ENCODE peak calls at places on chromosome 20, in ten cellular contexts. One of them, this sample, is unnamed.

GRCh38 chr20:39638671-39639070 is 676.5 kb downstream of the DHX35 start:
- DNase-seq in cardiac muscle cell: no peak
- DNase-seq in left ventricle myocardium superior: no peak
- DNase-seq in COR-L47: no peak
- DNase-seq in posterior vena cava: no peak
- DNase-seq in neural crest cell: no peak
- DNase-seq in stimulated activated CD4-positive, alpha-beta T cell treated with anti-CD3 and anti-CD28 coated beads, Interleukin-15, amount 100 ng/mL, for 1 hour: no peak
- DNase-seq in A172: no peak
- DNase-seq in iris pigment epithelial cell: no peak
- DNase-seq in T follicular helper cell: no peak
- DNase-seq in this sample: no peak

GRCh38 chr20:57432874-57433491 is 41.8 kb downstream of the RBM38 start:
- DNase-seq in cardiac muscle cell: peak
- DNase-seq in left ventricle myocardium superior: peak
- DNase-seq in COR-L47: no peak
- DNase-seq in posterior vena cava: no peak
- DNase-seq in neural crest cell: no peak
- DNase-seq in stimulated activated CD4-positive, alpha-beta T cell treated with anti-CD3 and anti-CD28 coated beads, Interleukin-15, amount 100 ng/mL, for 1 hour: peak
- DNase-seq in A172: peak
- DNase-seq in iris pigment epithelial cell: no peak
- DNase-seq in T follicular helper cell: peak
- DNase-seq in this sample: peak

GRCh38 chr20:23165307-23165750 is 79.2 kb upstream of the CD93 start:
- DNase-seq in cardiac muscle cell: peak
- DNase-seq in left ventricle myocardium superior: no peak
- DNase-seq in COR-L47: no peak
- DNase-seq in posterior vena cava: no peak
- DNase-seq in neural crest cell: no peak
- DNase-seq in stimulated activated CD4-positive, alpha-beta T cell treated with anti-CD3 and anti-CD28 coated beads, Interleukin-15, amount 100 ng/mL, for 1 hour: no peak
- DNase-seq in A172: no peak
- DNase-seq in iris pigment epithelial cell: no peak
- DNase-seq in T follicular helper cell: no peak
- DNase-seq in this sample: no peak

GRCh38 chr20:32903666-32904175 is 45.0 kb downstream of the EFCAB8 start:
- DNase-seq in cardiac muscle cell: no peak
- DNase-seq in left ventricle myocardium superior: no peak
- DNase-seq in COR-L47: no peak
- DNase-seq in posterior vena cava: no peak
- DNase-seq in neural crest cell: no peak
- DNase-seq in stimulated activated CD4-positive, alpha-beta T cell treated with anti-CD3 and anti-CD28 coated beads, Interleukin-15, amount 100 ng/mL, for 1 hour: no peak
- DNase-seq in A172: no peak
- DNase-seq in iris pigment epithelial cell: no peak
- DNase-seq in T follicular helper cell: no peak
- DNase-seq in this sample: no peak

GRCh38 chr20:51319522-51319921 is 223.0 kb downstream of the NFATC2 start:
- DNase-seq in cardiac muscle cell: no peak
- DNase-seq in left ventricle myocardium superior: no peak
- DNase-seq in COR-L47: no peak
- DNase-seq in posterior vena cava: no peak
- DNase-seq in neural crest cell: no peak
- DNase-seq in stimulated activated CD4-positive, alpha-beta T cell treated with anti-CD3 and anti-CD28 coated beads, Interleukin-15, amount 100 ng/mL, for 1 hour: no peak
- DNase-seq in A172: peak
- DNase-seq in iris pigment epithelial cell: peak
- DNase-seq in T follicular helper cell: no peak
- DNase-seq in this sample: no peak

GRCh38 chr20:61634376-61634775 is 382.3 kb downstream of the CDH4 start:
- DNase-seq in cardiac muscle cell: no peak
- DNase-seq in left ventricle myocardium superior: no peak
- DNase-seq in COR-L47: no peak
- DNase-seq in posterior vena cava: no peak
- DNase-seq in neural crest cell: no peak
- DNase-seq in stimulated activated CD4-positive, alpha-beta T cell treated with anti-CD3 and anti-CD28 coated beads, Interleukin-15, amount 100 ng/mL, for 1 hour: no peak
- DNase-seq in A172: no peak
- DNase-seq in iris pigment epithelial cell: no peak
- DNase-seq in T follicular helper cell: no peak
- DNase-seq in this sample: no peak

GRCh38 chr20:18728165-18728866 is 85.3 kb upstream of the SCP2D1 start:
- DNase-seq in cardiac muscle cell: no peak
- DNase-seq in left ventricle myocardium superior: no peak
- DNase-seq in COR-L47: no peak
- DNase-seq in posterior vena cava: peak
- DNase-seq in neural crest cell: no peak
- DNase-seq in stimulated activated CD4-positive, alpha-beta T cell treated with anti-CD3 and anti-CD28 coated beads, Interleukin-15, amount 100 ng/mL, for 1 hour: no peak
- DNase-seq in A172: no peak
- DNase-seq in iris pigment epithelial cell: no peak
- DNase-seq in T follicular helper cell: no peak
- DNase-seq in this sample: peak

GRCh38 chr20:64226686-64227576 is 28.6 kb upstream of the PCMTD2 start:
- DNase-seq in cardiac muscle cell: no peak
- DNase-seq in left ventricle myocardium superior: peak
- DNase-seq in COR-L47: no peak
- DNase-seq in posterior vena cava: no peak
- DNase-seq in neural crest cell: no peak
- DNase-seq in stimulated activated CD4-positive, alpha-beta T cell treated with anti-CD3 and anti-CD28 coated beads, Interleukin-15, amount 100 ng/mL, for 1 hour: no peak
- DNase-seq in A172: no peak
- DNase-seq in iris pigment epithelial cell: no peak
- DNase-seq in T follicular helper cell: peak
- DNase-seq in this sample: no peak

GRCh38 chr20:9323622-9324021 is 190.8 kb upstream of the LAMP5 start:
- DNase-seq in cardiac muscle cell: peak
- DNase-seq in left ventricle myocardium superior: peak
- DNase-seq in COR-L47: no peak
- DNase-seq in posterior vena cava: no peak
- DNase-seq in neural crest cell: no peak
- DNase-seq in stimulated activated CD4-positive, alpha-beta T cell treated with anti-CD3 and anti-CD28 coated beads, Interleukin-15, amount 100 ng/mL, for 1 hour: no peak
- DNase-seq in A172: no peak
- DNase-seq in iris pigment epithelial cell: no peak
- DNase-seq in T follicular helper cell: no peak
- DNase-seq in this sample: peak

GRCh38 chr20:56187791-56188190 is 60.7 kb upstream of the MC3R start:
- DNase-seq in cardiac muscle cell: no peak
- DNase-seq in left ventricle myocardium superior: no peak
- DNase-seq in COR-L47: peak
- DNase-seq in posterior vena cava: no peak
- DNase-seq in neural crest cell: no peak
- DNase-seq in stimulated activated CD4-positive, alpha-beta T cell treated with anti-CD3 and anti-CD28 coated beads, Interleukin-15, amount 100 ng/mL, for 1 hour: no peak
- DNase-seq in A172: no peak
- DNase-seq in iris pigment epithelial cell: no peak
- DNase-seq in T follicular helper cell: no peak
- DNase-seq in this sample: no peak

GRCh38 chr20:47821481-47822100 is 36.3 kb upstream of the SULF2 start:
- DNase-seq in cardiac muscle cell: no peak
- DNase-seq in left ventricle myocardium superior: no peak
- DNase-seq in COR-L47: no peak
- DNase-seq in posterior vena cava: peak
- DNase-seq in neural crest cell: no peak
- DNase-seq in stimulated activated CD4-positive, alpha-beta T cell treated with anti-CD3 and anti-CD28 coated beads, Interleukin-15, amount 100 ng/mL, for 1 hour: no peak
- DNase-seq in A172: peak
- DNase-seq in iris pigment epithelial cell: no peak
- DNase-seq in T follicular helper cell: no peak
- DNase-seq in this sample: no peak

GRCh38 chr20:49712918-49713778 is 530 bp downstream of the B4GALT5 start:
- DNase-seq in cardiac muscle cell: peak
- DNase-seq in left ventricle myocardium superior: peak
- DNase-seq in COR-L47: peak
- DNase-seq in posterior vena cava: peak
- DNase-seq in neural crest cell: peak
- DNase-seq in stimulated activated CD4-positive, alpha-beta T cell treated with anti-CD3 and anti-CD28 coated beads, Interleukin-15, amount 100 ng/mL, for 1 hour: no peak
- DNase-seq in A172: no peak
- DNase-seq in iris pigment epithelial cell: peak
- DNase-seq in T follicular helper cell: peak
- DNase-seq in this sample: peak

GRCh38 chr20:36384022-36384619 is 78.0 kb downstream of the DLGAP4 start:
- DNase-seq in cardiac muscle cell: peak
- DNase-seq in left ventricle myocardium superior: no peak
- DNase-seq in COR-L47: no peak
- DNase-seq in posterior vena cava: no peak
- DNase-seq in neural crest cell: peak
- DNase-seq in stimulated activated CD4-positive, alpha-beta T cell treated with anti-CD3 and anti-CD28 coated beads, Interleukin-15, amount 100 ng/mL, for 1 hour: no peak
- DNase-seq in A172: peak
- DNase-seq in iris pigment epithelial cell: peak
- DNase-seq in T follicular helper cell: peak
- DNase-seq in this sample: peak

GRCh38 chr20:58673119-58673518 is 19.5 kb upstream of the NPEPL1 start:
- DNase-seq in cardiac muscle cell: no peak
- DNase-seq in left ventricle myocardium superior: no peak
- DNase-seq in COR-L47: no peak
- DNase-seq in posterior vena cava: no peak
- DNase-seq in neural crest cell: no peak
- DNase-seq in stimulated activated CD4-positive, alpha-beta T cell treated with anti-CD3 and anti-CD28 coated beads, Interleukin-15, amount 100 ng/mL, for 1 hour: no peak
- DNase-seq in A172: no peak
- DNase-seq in iris pigment epithelial cell: no peak
- DNase-seq in T follicular helper cell: no peak
- DNase-seq in this sample: no peak

GRCh38 chr20:34531608-34532265 is 15.5 kb downstream of the DYNLRB1 start:
- DNase-seq in cardiac muscle cell: no peak
- DNase-seq in left ventricle myocardium superior: no peak
- DNase-seq in COR-L47: no peak
- DNase-seq in posterior vena cava: no peak
- DNase-seq in neural crest cell: no peak
- DNase-seq in stimulated activated CD4-positive, alpha-beta T cell treated with anti-CD3 and anti-CD28 coated beads, Interleukin-15, amount 100 ng/mL, for 1 hour: no peak
- DNase-seq in A172: no peak
- DNase-seq in iris pigment epithelial cell: no peak
- DNase-seq in T follicular helper cell: no peak
- DNase-seq in this sample: no peak

GRCh38 chr20:53599378-53599777 is 5.7 kb upstream of the ZNF217 start:
- DNase-seq in cardiac muscle cell: no peak
- DNase-seq in left ventricle myocardium superior: no peak
- DNase-seq in COR-L47: no peak
- DNase-seq in posterior vena cava: no peak
- DNase-seq in neural crest cell: no peak
- DNase-seq in stimulated activated CD4-positive, alpha-beta T cell treated with anti-CD3 and anti-CD28 coated beads, Interleukin-15, amount 100 ng/mL, for 1 hour: no peak
- DNase-seq in A172: no peak
- DNase-seq in iris pigment epithelial cell: no peak
- DNase-seq in T follicular helper cell: no peak
- DNase-seq in this sample: no peak

GRCh38 chr20:49656304-49656703 is 57.4 kb downstream of the B4GALT5 start:
- DNase-seq in cardiac muscle cell: no peak
- DNase-seq in left ventricle myocardium superior: no peak
- DNase-seq in COR-L47: no peak
- DNase-seq in posterior vena cava: no peak
- DNase-seq in neural crest cell: no peak
- DNase-seq in stimulated activated CD4-positive, alpha-beta T cell treated with anti-CD3 and anti-CD28 coated beads, Interleukin-15, amount 100 ng/mL, for 1 hour: no peak
- DNase-seq in A172: no peak
- DNase-seq in iris pigment epithelial cell: peak
- DNase-seq in T follicular helper cell: no peak
- DNase-seq in this sample: no peak

GRCh38 chr20:6055161-6055783 is 1.4 kb upstream of the LRRN4 start:
- DNase-seq in cardiac muscle cell: peak
- DNase-seq in left ventricle myocardium superior: no peak
- DNase-seq in COR-L47: no peak
- DNase-seq in posterior vena cava: no peak
- DNase-seq in neural crest cell: no peak
- DNase-seq in stimulated activated CD4-positive, alpha-beta T cell treated with anti-CD3 and anti-CD28 coated beads, Interleukin-15, amount 100 ng/mL, for 1 hour: no peak
- DNase-seq in A172: no peak
- DNase-seq in iris pigment epithelial cell: no peak
- DNase-seq in T follicular helper cell: no peak
- DNase-seq in this sample: peak

GRCh38 chr20:34922654-34923381 is 32.8 kb downstream of the GSS start:
- DNase-seq in cardiac muscle cell: no peak
- DNase-seq in left ventricle myocardium superior: no peak
- DNase-seq in COR-L47: no peak
- DNase-seq in posterior vena cava: no peak
- DNase-seq in neural crest cell: no peak
- DNase-seq in stimulated activated CD4-positive, alpha-beta T cell treated with anti-CD3 and anti-CD28 coated beads, Interleukin-15, amount 100 ng/mL, for 1 hour: no peak
- DNase-seq in A172: peak
- DNase-seq in iris pigment epithelial cell: peak
- DNase-seq in T follicular helper cell: no peak
- DNase-seq in this sample: no peak

GRCh38 chr20:6265204-6265904 is 142.5 kb upstream of the FERMT1 start:
- DNase-seq in cardiac muscle cell: peak
- DNase-seq in left ventricle myocardium superior: no peak
- DNase-seq in COR-L47: peak
- DNase-seq in posterior vena cava: no peak
- DNase-seq in neural crest cell: no peak
- DNase-seq in stimulated activated CD4-positive, alpha-beta T cell treated with anti-CD3 and anti-CD28 coated beads, Interleukin-15, amount 100 ng/mL, for 1 hour: no peak
- DNase-seq in A172: peak
- DNase-seq in iris pigment epithelial cell: peak
- DNase-seq in T follicular helper cell: no peak
- DNase-seq in this sample: peak

GRCh38 chr20:3209946-3210317 is 634 bp downstream of the ITPA start:
- DNase-seq in cardiac muscle cell: no peak
- DNase-seq in left ventricle myocardium superior: no peak
- DNase-seq in COR-L47: no peak
- DNase-seq in posterior vena cava: no peak
- DNase-seq in neural crest cell: no peak
- DNase-seq in stimulated activated CD4-positive, alpha-beta T cell treated with anti-CD3 and anti-CD28 coated beads, Interleukin-15, amount 100 ng/mL, for 1 hour: no peak
- DNase-seq in A172: no peak
- DNase-seq in iris pigment epithelial cell: peak
- DNase-seq in T follicular helper cell: no peak
- DNase-seq in this sample: peak

GRCh38 chr20:59395729-59396128 is 95.3 kb downstream of the EDN3 start:
- DNase-seq in cardiac muscle cell: no peak
- DNase-seq in left ventricle myocardium superior: no peak
- DNase-seq in COR-L47: no peak
- DNase-seq in posterior vena cava: no peak
- DNase-seq in neural crest cell: no peak
- DNase-seq in stimulated activated CD4-positive, alpha-beta T cell treated with anti-CD3 and anti-CD28 coated beads, Interleukin-15, amount 100 ng/mL, for 1 hour: no peak
- DNase-seq in A172: no peak
- DNase-seq in iris pigment epithelial cell: no peak
- DNase-seq in T follicular helper cell: no peak
- DNase-seq in this sample: no peak

GRCh38 chr20:2084703-2085102 is 16.9 kb upstream of the STK35 start:
- DNase-seq in cardiac muscle cell: no peak
- DNase-seq in left ventricle myocardium superior: no peak
- DNase-seq in COR-L47: no peak
- DNase-seq in posterior vena cava: no peak
- DNase-seq in neural crest cell: no peak
- DNase-seq in stimulated activated CD4-positive, alpha-beta T cell treated with anti-CD3 and anti-CD28 coated beads, Interleukin-15, amount 100 ng/mL, for 1 hour: no peak
- DNase-seq in A172: no peak
- DNase-seq in iris pigment epithelial cell: no peak
- DNase-seq in T follicular helper cell: no peak
- DNase-seq in this sample: no peak

GRCh38 chr20:62487125-62487524 is 11.3 kb upstream of the GATA5 start:
- DNase-seq in cardiac muscle cell: no peak
- DNase-seq in left ventricle myocardium superior: no peak
- DNase-seq in COR-L47: no peak
- DNase-seq in posterior vena cava: no peak
- DNase-seq in neural crest cell: no peak
- DNase-seq in stimulated activated CD4-positive, alpha-beta T cell treated with anti-CD3 and anti-CD28 coated beads, Interleukin-15, amount 100 ng/mL, for 1 hour: no peak
- DNase-seq in A172: no peak
- DNase-seq in iris pigment epithelial cell: no peak
- DNase-seq in T follicular helper cell: no peak
- DNase-seq in this sample: no peak

GRCh38 chr20:63091901-63092659 is 85.3 kb upstream of the BHLHE23 start:
- DNase-seq in cardiac muscle cell: no peak
- DNase-seq in left ventricle myocardium superior: peak
- DNase-seq in COR-L47: no peak
- DNase-seq in posterior vena cava: peak
- DNase-seq in neural crest cell: no peak
- DNase-seq in stimulated activated CD4-positive, alpha-beta T cell treated with anti-CD3 and anti-CD28 coated beads, Interleukin-15, amount 100 ng/mL, for 1 hour: no peak
- DNase-seq in A172: no peak
- DNase-seq in iris pigment epithelial cell: no peak
- DNase-seq in T follicular helper cell: no peak
- DNase-seq in this sample: no peak

GRCh38 chr20:44728835-44729342 is 13.7 kb downstream of the CCN5 start:
- DNase-seq in cardiac muscle cell: no peak
- DNase-seq in left ventricle myocardium superior: peak
- DNase-seq in COR-L47: peak
- DNase-seq in posterior vena cava: peak
- DNase-seq in neural crest cell: no peak
- DNase-seq in stimulated activated CD4-positive, alpha-beta T cell treated with anti-CD3 and anti-CD28 coated beads, Interleukin-15, amount 100 ng/mL, for 1 hour: no peak
- DNase-seq in A172: peak
- DNase-seq in iris pigment epithelial cell: peak
- DNase-seq in T follicular helper cell: no peak
- DNase-seq in this sample: no peak

GRCh38 chr20:56788041-56788670 is 159.1 kb downstream of the TFAP2C start:
- DNase-seq in cardiac muscle cell: no peak
- DNase-seq in left ventricle myocardium superior: no peak
- DNase-seq in COR-L47: no peak
- DNase-seq in posterior vena cava: peak
- DNase-seq in neural crest cell: no peak
- DNase-seq in stimulated activated CD4-positive, alpha-beta T cell treated with anti-CD3 and anti-CD28 coated beads, Interleukin-15, amount 100 ng/mL, for 1 hour: no peak
- DNase-seq in A172: peak
- DNase-seq in iris pigment epithelial cell: peak
- DNase-seq in T follicular helper cell: no peak
- DNase-seq in this sample: no peak

GRCh38 chr20:1187605-1188171 is 2.9 kb upstream of the TMEM74B start:
- DNase-seq in cardiac muscle cell: no peak
- DNase-seq in left ventricle myocardium superior: no peak
- DNase-seq in COR-L47: no peak
- DNase-seq in posterior vena cava: peak
- DNase-seq in neural crest cell: no peak
- DNase-seq in stimulated activated CD4-positive, alpha-beta T cell treated with anti-CD3 and anti-CD28 coated beads, Interleukin-15, amount 100 ng/mL, for 1 hour: no peak
- DNase-seq in A172: no peak
- DNase-seq in iris pigment epithelial cell: no peak
- DNase-seq in T follicular helper cell: no peak
- DNase-seq in this sample: no peak

This sample was measured in GM12865.